ENCODE peak calls at places on chromosomes 16 and 17, in four cellular contexts. J is fibroblast of mammary gland, M is uterus, U is tibial artery. S is an unnamed sample.

GRCh38 chr16:84726670-84727467 is 27.1 kb downstream of the USP10 start:
- DNase-seq in J (no peak), M (no peak), U (peak; percentile 39), S (no peak)

GRCh38 chr17:61504697-61505096 is 52.5 kb downstream of the TBX4 start:
- DNase-seq in J (peak; percentile 68), M (no peak), U (no peak), S (no peak)

GRCh38 chr16:77564791-77565390 is 130.1 kb upstream of the ADAMTS18 start:
- DNase-seq in J (peak; percentile 34), M (no peak), U (no peak), S (no peak)

GRCh38 chr17:40338058-40338457 is 26.5 kb downstream of the GJD3 start:
- DNase-seq in J (no peak), M (no peak), U (no peak), S (no peak)

GRCh38 chr16:27437946-27438345 is 36.0 kb downstream of the IL21R start:
- DNase-seq in J (no peak), M (no peak), U (no peak), S (no peak)

GRCh38 chr16:68644715-68645493 is at the start of gene CDH3:
- DNase-seq in J (no peak), M (peak; percentile 57), U (no peak), S (no peak)

GRCh38 chr16:86231321-86231995 is 278.9 kb upstream of the FOXF1 start:
- DNase-seq in J (no peak), M (no peak), U (no peak), S (peak; percentile 73)

GRCh38 chr16:85712841-85713240 is 24.1 kb upstream of the GINS2 start:
- DNase-seq in J (no peak), M (no peak), U (no peak), S (no peak)

GRCh38 chr17:66514227-66514806 is 211.9 kb downstream of the PRKCA start:
- DNase-seq in J (peak; percentile 82), M (no peak), U (no peak), S (no peak)

GRCh38 chr17:78278139-78278741 is 46.8 kb downstream of the TMEM235 start:
- DNase-seq in J (no peak), M (no peak), U (no peak), S (no peak)

GRCh38 chr17:40327244-40327666 is 18.3 kb downstream of the RARA start:
- DNase-seq in J (no peak), M (no peak), U (no peak), S (no peak)

DNA sequence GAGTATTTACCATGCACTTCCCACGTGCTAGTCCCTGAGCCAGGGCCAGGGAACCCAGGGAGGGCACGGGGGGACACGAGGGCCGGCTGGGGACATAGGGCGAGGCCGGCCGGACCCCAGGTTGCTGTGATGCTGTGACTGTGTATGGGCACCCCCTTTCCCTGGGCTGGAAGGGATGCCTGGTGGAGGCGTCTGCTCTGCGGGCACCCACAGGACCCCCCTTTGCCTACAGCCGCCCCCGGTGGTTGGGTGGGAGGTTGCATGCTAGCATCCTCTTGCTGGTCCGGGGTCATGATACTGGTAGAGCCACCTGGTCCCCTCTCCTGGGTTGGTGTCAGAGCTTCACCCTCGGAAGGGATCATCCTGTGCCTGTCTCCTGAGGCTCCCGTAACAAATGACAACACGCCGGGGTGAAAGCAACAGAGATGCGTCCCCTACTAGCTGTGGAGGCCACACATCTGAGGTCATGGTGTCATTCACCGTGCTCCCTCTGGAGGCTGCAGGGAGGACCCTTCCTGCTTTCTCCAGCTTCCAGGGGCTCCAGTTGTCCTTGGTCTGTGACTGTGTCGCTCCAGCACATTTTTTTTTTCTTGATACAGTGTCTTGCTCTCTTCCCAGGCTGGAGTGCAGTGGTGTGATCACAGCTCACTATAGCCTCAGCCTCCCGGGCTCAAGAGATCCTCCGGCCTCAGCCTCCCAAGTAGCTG is 3.1 kb upstream of the CIAO3 start:
- DNase-seq in J (no peak), M (no peak), U (no peak), S (no peak)
- TF ChIP-seq CTCF in J (no peak), M (no peak), U (no peak), S (no peak)

DNA sequence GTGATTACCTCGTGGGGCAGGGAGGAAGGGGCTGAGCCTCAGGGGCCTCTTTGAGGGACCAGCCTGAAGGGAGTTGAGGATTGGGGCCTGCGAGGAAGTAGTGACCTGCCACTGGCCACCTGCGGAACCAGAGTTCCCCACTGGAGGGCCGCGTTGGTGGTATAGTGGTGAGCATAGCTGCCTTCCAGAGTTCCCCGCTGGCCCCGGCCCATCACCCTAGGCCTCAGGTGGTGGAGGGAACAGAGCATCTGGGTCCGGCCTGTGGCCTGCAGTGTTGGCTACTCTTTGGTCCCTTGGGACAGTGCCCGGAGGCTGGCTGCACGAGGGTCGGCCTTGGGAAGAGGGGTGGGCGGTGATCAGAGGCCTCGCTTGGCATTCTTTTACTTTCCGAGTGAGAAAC is 20.5 kb downstream of the MGAT5B start:
- DNase-seq in J (no peak), M (no peak), U (no peak), S (no peak)
- TF ChIP-seq CTCF in J (no peak), M (no peak), U (no peak), S (no peak)

GRCh38 chr17:65340401-65340800 is 203.2 kb downstream of the RGS9 start:
- DNase-seq in J (no peak), M (no peak), U (no peak), S (no peak)

GRCh38 chr17:65346166-65346565 is 209.0 kb downstream of the RGS9 start:
- DNase-seq in J (peak; percentile 3), M (no peak), U (no peak), S (no peak)

GRCh38 chr17:65349916-65350315 is 211.5 kb downstream of the AXIN2 start:
- DNase-seq in J (no peak), M (no peak), U (no peak), S (no peak)

GRCh38 chr17:65345261-65346060 is 208.3 kb downstream of the RGS9 start:
- DNase-seq in J (peak; percentile 15), M (no peak), U (no peak), S (no peak)
- TF ChIP-seq CTCF in J (no peak), M (no peak), U (no peak), S (no peak)

GRCh38 chr17:30429155-30429554 is 48.1 kb upstream of the GOSR1 start:
- DNase-seq in J (peak; percentile 64), M (no peak), U (no peak), S (no peak)

GRCh38 chr17:30433514-30433913 is 43.7 kb upstream of the GOSR1 start:
- DNase-seq in J (peak; percentile 94), M (no peak), U (no peak), S (no peak)

GRCh38 chr17:30426292-30426691 is 47.6 kb downstream of the CPD start:
- DNase-seq in J (peak; percentile 60), M (no peak), U (no peak), S (no peak)

GRCh38 chr17:30422171-30422570 is 43.4 kb downstream of the CPD start:
- DNase-seq in J (no peak), M (no peak), U (no peak), S (no peak)

GRCh38 chr17:30427611-30428010 is 48.9 kb downstream of the CPD start:
- DNase-seq in J (no peak), M (no peak), U (no peak), S (no peak)
- TF ChIP-seq CTCF in J (no peak), M (no peak), U (no peak), S (no peak)

GRCh38 chr17:79777166-79777843 is 643 bp upstream of the CBX2 start:
- DNase-seq in J (peak; percentile 53), M (peak; percentile 55), U (peak; percentile 45), S (peak; percentile 88)
- TF ChIP-seq CTCF in J (no peak), M (no peak), U (no peak), S (peak; percentile 50)

GRCh38 chr17:77242118-77242800 is 101.5 kb downstream of the SEC14L1 start:
- DNase-seq in J (no peak), M (no peak), U (no peak), S (no peak)
- TF ChIP-seq CTCF in J (no peak), M (no peak), U (no peak), S (no peak)

GRCh38 chr16:680967-681745 is 946 bp downstream of the STUB1 start:
- DNase-seq in J (peak; percentile 77), M (no peak), U (no peak), S (no peak)
- TF ChIP-seq CTCF in J (no peak), M (no peak), U (no peak), S (no peak)

GRCh38 chr17:55601874-55602364 is 90.7 kb upstream of the SMIM36 start:
- DNase-seq in J (peak; percentile 70), M (no peak), U (no peak), S (no peak)
- TF ChIP-seq CTCF in J (peak; percentile 91), M (peak; percentile 52), U (peak; percentile 30), S (peak; percentile 55)